ENCODE peak calls at places on chromosomes 6 and 20, in six cellular contexts. Z is neuronal stem cell, V is H1, T is H9, N is trophoblast cell, H is IMR-90. K is an unnamed sample.

GRCh38 chr6:85620308-85620707 is 22.4 kb downstream of the SYNCRIP start:
- DNase-seq in N (no peak), T (no peak), V (no peak), H (peak), Z (no peak), K (no peak)

GRCh38 chr6:121366184-121366521 is 31.9 kb upstream of the TBC1D32 start:
- DNase-seq in H (no peak), T (no peak), N (no peak), Z (no peak), V (no peak), K (no peak)

GRCh38 chr6:52065621-52066020 is 21.8 kb downstream of the PKHD1 start:
- DNase-seq in V (no peak), Z (no peak), T (no peak), N (peak), H (no peak), K (no peak)

GRCh38 chr20:63520594-63520938 is at the start of gene PPDPF:
- DNase-seq in N (peak), H (peak), V (peak), Z (no peak), T (no peak), K (peak)

GRCh38 chr6:147126618-147127022 is 77.6 kb upstream of the STXBP5 start:
- DNase-seq in T (no peak), V (no peak), N (peak), Z (no peak), H (no peak), K (peak)

GRCh38 chr6:168662301-168662936 is 221.4 kb downstream of the SMOC2 start:
- DNase-seq in T (no peak), N (no peak), H (no peak), Z (no peak), V (peak), K (no peak)

GRCh38 chr6:35544748-35545361 is 32.2 kb upstream of the TULP1 start:
- DNase-seq in T (peak), V (no peak), H (no peak), Z (no peak), N (peak), K (no peak)

GRCh38 chr20:60117040-60117439 is 158.8 kb downstream of the CDH26 start:
- DNase-seq in Z (no peak), V (no peak), N (no peak), T (no peak), H (peak), K (no peak)

GRCh38 chr6:161302949-161303348 is 29.1 kb upstream of the AGPAT4 start:
- DNase-seq in Z (no peak), V (no peak), T (no peak), H (no peak), N (no peak), K (no peak)

GRCh38 chr6:161305860-161306259 is 32.0 kb upstream of the AGPAT4 start:
- DNase-seq in V (no peak), Z (no peak), N (no peak), T (no peak), H (no peak), K (no peak)

GRCh38 chr6:161300823-161301222 is 27.0 kb upstream of the AGPAT4 start:
- DNase-seq in N (no peak), T (no peak), H (no peak), Z (no peak), V (no peak), K (no peak)

GRCh38 chr6:161301338-161301737 is 27.5 kb upstream of the AGPAT4 start:
- DNase-seq in N (peak), V (no peak), H (peak), T (no peak), Z (no peak), K (peak)

DNA sequence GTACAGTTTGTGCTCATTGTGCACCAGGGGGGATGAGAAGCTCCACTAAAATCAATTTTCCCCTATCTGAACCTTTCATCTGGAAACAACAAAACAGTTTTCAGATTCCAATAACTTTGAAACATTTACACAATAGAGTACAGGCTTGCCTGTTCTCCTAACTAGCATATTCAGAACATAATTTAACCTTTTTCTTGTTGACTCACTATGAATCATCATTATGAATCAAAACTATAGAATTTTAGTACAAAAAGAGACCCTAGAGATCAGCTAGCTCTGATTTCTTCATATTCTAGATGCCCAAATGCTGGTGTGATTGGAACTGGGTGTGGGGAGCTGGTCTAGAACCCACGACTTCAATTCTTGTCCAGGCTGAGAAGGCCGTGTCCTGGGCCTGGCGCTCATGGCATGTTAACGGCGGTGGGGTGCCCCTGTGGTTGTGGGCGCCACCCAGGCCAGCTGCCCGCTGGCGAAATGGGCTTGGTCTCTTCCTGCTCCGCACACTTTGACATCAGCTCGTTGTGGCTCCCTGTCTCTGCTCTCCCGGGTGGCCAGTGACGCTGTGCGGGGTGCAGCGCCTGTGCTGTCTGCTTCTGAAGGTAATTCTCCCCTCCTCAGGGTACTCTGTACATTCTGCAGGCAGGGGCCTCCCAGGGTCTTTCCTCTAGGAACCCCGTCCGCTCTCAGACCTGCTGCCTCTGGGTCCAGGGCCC is 29.9 kb upstream of the AGPAT4 start:
- DNase-seq in N (peak), H (peak), Z (no peak), V (no peak), T (no peak), K (no peak)
- H3K9ac ChIP-seq in N (no peak), H (no peak), Z (no peak), V (no peak), T (no peak), K (no peak)

GRCh38 chr6:15152720-15153119 is 93.1 kb upstream of the JARID2 start:
- DNase-seq in T (no peak), H (no peak), Z (no peak), N (no peak), V (no peak), K (no peak)
- H4K91ac ChIP-seq in T (no peak), H (no peak), Z (no peak), N (no peak), V (no peak), K (no peak)

GRCh38 chr6:117494283-117494682 is 11.8 kb downstream of the DCBLD1 start:
- DNase-seq in V (no peak), Z (no peak), N (no peak), T (no peak), H (no peak), K (peak)
- H3K9ac ChIP-seq in V (no peak), Z (no peak), N (no peak), T (no peak), H (no peak), K (peak)

GRCh38 chr6:166862978-166863530 is 93.3 kb downstream of the RNASET2 start:
- DNase-seq in N (no peak), V (no peak), H (no peak), Z (no peak), T (no peak), K (no peak)

GRCh38 chr6:166861304-166861703 is 95.0 kb downstream of the RNASET2 start:
- DNase-seq in Z (no peak), V (no peak), H (no peak), N (no peak), T (no peak), K (no peak)

GRCh38 chr6:166861961-166862286 is 94.4 kb downstream of the RNASET2 start:
- DNase-seq in T (no peak), N (peak), Z (no peak), H (no peak), V (no peak), K (peak)

GRCh38 chr6:166862287-166862977 is 93.9 kb downstream of the RNASET2 start:
- DNase-seq in Z (peak), V (peak), N (peak), T (peak), H (no peak), K (peak)

DNA sequence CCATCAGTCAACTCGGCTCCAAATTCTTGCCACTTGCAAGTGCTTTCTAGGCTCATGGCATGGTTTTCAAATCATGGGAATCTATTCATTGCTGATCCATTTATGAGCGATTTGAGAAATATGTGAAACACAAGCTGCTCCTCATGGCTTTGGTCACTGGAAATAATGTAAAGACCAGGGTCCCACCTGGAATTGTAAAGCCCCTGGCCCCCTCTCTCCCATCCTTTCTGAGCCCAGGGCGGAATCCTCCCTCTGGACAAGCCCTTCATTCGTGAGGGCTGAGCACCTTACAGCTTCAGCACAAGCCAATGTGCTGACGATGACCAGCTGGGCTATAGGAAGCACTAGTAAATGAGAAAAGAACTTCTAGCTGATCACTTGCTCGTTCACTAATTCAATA is 96.0 kb downstream of the RNASET2 start:
- DNase-seq in V (no peak), Z (no peak), H (no peak), T (no peak), N (no peak), K (no peak)
- H4K91ac ChIP-seq in V (no peak), Z (no peak), H (no peak), T (no peak), N (no peak), K (no peak)